ENCODE peak calls at places on chromosomes 2 and 18, in ten cellular contexts. B is stimulated activated CD8-positive, alpha-beta memory T cell treated with anti-CD3 and anti-CD28 coated beads, Interleukin-15, amount 100 ng/mL, for 24 hours; P is activated CD4-positive, CD25-positive, alpha-beta regulatory T cell; J is glutamatergic neuron; L is CD8-positive, alpha-beta memory T cell; Z is fibroblast of villous mesenchyme; R is posterior vena cava; C is progenitor cell of endocrine pancreas; F is NCI-H524 treated with DMSO at 0.1 percent for 48 hours; W is ELR. M is an unnamed sample.

GRCh38 chr2:216880509-216881184 is 20.8 kb upstream of the TNP1 start:
- DNase-seq in B (no peak), P (no peak), J (no peak), L (no peak), Z (peak; percentile 84), R (no peak), C (no peak), F (no peak), W (no peak), M (no peak)

GRCh38 chr2:196041786-196042185 is 26.9 kb downstream of the DNAH7 start:
- DNase-seq in B (no peak), P (no peak), J (no peak), L (no peak), Z (peak; percentile 13), R (no peak), C (no peak), F (no peak), W (no peak), M (no peak)

GRCh38 chr2:167844714-167845530 is 402.5 kb downstream of the STK39 start:
- DNase-seq in B (no peak), P (no peak), J (peak; percentile 49), L (no peak), Z (no peak), R (no peak), C (no peak), F (peak; percentile 51), W (no peak), M (no peak)

GRCh38 chr18:6257950-6258349 is 156.8 kb downstream of the L3MBTL4 start:
- DNase-seq in B (no peak), P (no peak), J (no peak), L (no peak), Z (no peak), R (no peak), C (no peak), F (no peak), W (no peak), M (no peak)

GRCh38 chr2:128533101-128533500 is 214.4 kb upstream of the HS6ST1 start:
- DNase-seq in B (no peak), P (no peak), J (no peak), L (no peak), Z (no peak), R (no peak), C (no peak), F (no peak), W (no peak), M (no peak)

GRCh38 chr2:100321181-100321880 is 970 bp downstream of the LONRF2 start:
- DNase-seq in B (no peak), P (no peak), J (peak; percentile 73), L (no peak), Z (peak; percentile 21), R (no peak), C (peak; percentile 67), F (no peak), W (peak; percentile 19), M (no peak)

GRCh38 chr2:191870744-191871143 is 23.9 kb upstream of the CAVIN2 start:
- DNase-seq in B (no peak), P (no peak), J (no peak), L (no peak), Z (no peak), R (no peak), C (no peak), F (no peak), W (peak; percentile 35), M (no peak)

GRCh38 chr2:230932556-230933511 is 7.8 kb upstream of the GPR55 start:
- DNase-seq in B (no peak), P (no peak), J (no peak), L (no peak), Z (peak; percentile 73), R (no peak), C (no peak), F (no peak), W (peak; percentile 15), M (no peak)

GRCh38 chr2:161424992-161425391 is 8.9 kb downstream of the TBR1 start:
- DNase-seq in B (no peak), P (no peak), J (no peak), L (no peak), Z (no peak), R (no peak), C (no peak), F (no peak), W (no peak), M (no peak)

GRCh38 chr2:65267008-65267407 is 39.4 kb downstream of the ACTR2 start:
- DNase-seq in B (no peak), P (no peak), J (no peak), L (no peak), Z (no peak), R (no peak), C (no peak), F (no peak), W (no peak), M (no peak)

GRCh38 chr2:217993817-217994459 is 8.9 kb downstream of the TNS1 start:
- DNase-seq in B (peak; percentile 43), P (peak; percentile 14), J (peak; percentile 83), L (peak; percentile 37), Z (peak; percentile 42), R (peak; percentile 88), C (peak; percentile 67), F (no peak), W (peak; percentile 50), M (peak; percentile 13)

GRCh38 chr2:60047347-60047746 is 506.1 kb downstream of the BCL11A start:
- DNase-seq in B (no peak), P (no peak), J (no peak), L (no peak), Z (no peak), R (no peak), C (no peak), F (no peak), W (no peak), M (no peak)

GRCh38 chr2:108184421-108184820 is 55.3 kb upstream of the SULT1C3 start:
- DNase-seq in B (no peak), P (no peak), J (no peak), L (no peak), Z (peak; percentile 16), R (no peak), C (no peak), F (no peak), W (peak; percentile 53), M (no peak)

GRCh38 chr2:28717339-28717758 is 34.3 kb upstream of the PPP1CB start:
- DNase-seq in B (no peak), P (no peak), J (no peak), L (no peak), Z (peak; percentile 77), R (peak; percentile 83), C (no peak), F (no peak), W (peak; percentile 74), M (no peak)

GRCh38 chr2:86750240-86750839 is 30.2 kb downstream of the RMND5A start:
- DNase-seq in B (no peak), P (no peak), J (no peak), L (no peak), Z (peak; percentile 7), R (no peak), C (no peak), F (no peak), W (no peak), M (no peak)

GRCh38 chr18:77223221-77223639 is 26.4 kb upstream of the GALR1 start:
- DNase-seq in B (no peak), P (no peak), J (no peak), L (no peak), Z (no peak), R (no peak), C (no peak), F (no peak), W (peak; percentile 63), M (no peak)

GRCh38 chr18:63731215-63731614 is 28.5 kb downstream of the SERPINB11 start:
- DNase-seq in B (no peak), P (no peak), J (no peak), L (no peak), Z (no peak), R (no peak), C (no peak), F (no peak), W (no peak), M (no peak)

GRCh38 chr2:231297108-231297908 is 98.2 kb upstream of the B3GNT7 start:
- DNase-seq in B (peak; percentile 3), P (no peak), J (peak; percentile 77), L (no peak), Z (peak; percentile 59), R (peak; percentile 81), C (peak; percentile 41), F (no peak), W (peak; percentile 74), M (no peak)

M was measured in stimulated activated naive CD4-positive, alpha-beta T cell.